ENCODE peak calls at places on chromosomes 6 and 20, in four cellular contexts. K, H, C and G are unnamed samples.
A peak's percentile ranks its signal among the peaks of the same experiment; 100 is the strongest.

GRCh38 chr6:37077459-37078296 is 72.2 kb downstream of the FGD2 start:
- DNase-seq in K (peak; percentile 96), H (peak; percentile 91), C (peak; percentile 34), G (peak; percentile 82)

GRCh38 chr20:922781-923180 is 6.6 kb upstream of the ANGPT4 start:
- DNase-seq in K (no peak), H (no peak), C (no peak), G (peak; percentile 72)

GRCh38 chr6:36038120-36038876 is 10.7 kb downstream of the MAPK14 start:
- DNase-seq in K (no peak), H (no peak), C (no peak), G (peak; percentile 33)

GRCh38 chr6:170036916-170037315 is 254.0 kb downstream of the DLL1 start:
- DNase-seq in K (no peak), H (no peak), C (no peak), G (peak; percentile 7)

GRCh38 chr6:109458774-109459531 is 3.4 kb upstream of the MICAL1 start:
- DNase-seq in K (no peak), H (no peak), C (no peak), G (no peak)

GRCh38 chr6:121443953-121444590 is 8.6 kb downstream of the GJA1 start:
- DNase-seq in K (peak; percentile 49), H (no peak), C (no peak), G (no peak)

GRCh38 chr6:3796396-3796795 is 44.9 kb upstream of the PXDC1 start:
- DNase-seq in K (no peak), H (no peak), C (no peak), G (no peak)

GRCh38 chr6:41732601-41733348 is 2.6 kb downstream of the TFEB start:
- DNase-seq in K (peak; percentile 22), H (peak; percentile 66), C (no peak), G (no peak)

GRCh38 chr6:152557502-152557901 is 79.7 kb downstream of the SYNE1 start:
- DNase-seq in K (no peak), H (no peak), C (no peak), G (no peak)

GRCh38 chr6:69791065-69791471 is 5.7 kb downstream of the LMBRD1 start:
- DNase-seq in K (peak; percentile 47), H (no peak), C (no peak), G (no peak)

GRCh38 chr6:69785697-69786096 is 11.1 kb downstream of the LMBRD1 start:
- DNase-seq in K (no peak), H (no peak), C (no peak), G (no peak)

GRCh38 chr6:69792292-69792691 is 4.5 kb downstream of the LMBRD1 start:
- DNase-seq in K (no peak), H (no peak), C (no peak), G (no peak)

GRCh38 chr6:69789573-69789972 is 7.2 kb downstream of the LMBRD1 start:
- DNase-seq in K (no peak), H (no peak), C (no peak), G (no peak)

GRCh38 chr6:69790629-69791028 is 6.2 kb downstream of the LMBRD1 start:
- DNase-seq in K (no peak), H (no peak), C (no peak), G (no peak)
- H3K4me1 ChIP-seq in K (peaks cover 7% of the 10 kb centered on the region), H (peaks cover 7% of the 10 kb centered on the region), C (peaks cover 60% of the 10 kb centered on the region), G (peaks cover 11% of the 10 kb centered on the region)

GRCh38 chr6:112879920-112880413 is 532.8 kb downstream of the RFPL4B start:
- DNase-seq in K (no peak), H (peak; percentile 57), C (peak; percentile 63), G (no peak)
- H3K4me3 ChIP-seq in K (no peak overlapping the region), H (no peak overlapping the region), C (no peak overlapping the region), G (no peak overlapping the region)

GRCh38 chr6:157206359-157206815 is 116.9 kb downstream of the TMEM242 start:
- DNase-seq in K (no peak), H (no peak), C (no peak), G (no peak)

GRCh38 chr6:157205473-157206358 is 117.6 kb downstream of the TMEM242 start:
- DNase-seq in K (no peak), H (no peak), C (no peak), G (no peak)

GRCh38 chr6:157203312-157203744 is 120.0 kb downstream of the TMEM242 start:
- DNase-seq in K (no peak), H (no peak), C (peak; percentile 65), G (no peak)

GRCh38 chr6:157201083-157201482 is 122.2 kb downstream of the TMEM242 start:
- DNase-seq in K (no peak), H (no peak), C (no peak), G (no peak)

GRCh38 chr6:157203764-157204163 is 119.6 kb downstream of the TMEM242 start:
- DNase-seq in K (no peak), H (no peak), C (no peak), G (no peak)
- H3K4me1 ChIP-seq in K (no peaks in the 10 kb centered on the region), H (no peaks in the 10 kb centered on the region), C (peaks cover 47% of the 10 kb centered on the region), G (peaks cover 8% of the 10 kb centered on the region)

DNA sequence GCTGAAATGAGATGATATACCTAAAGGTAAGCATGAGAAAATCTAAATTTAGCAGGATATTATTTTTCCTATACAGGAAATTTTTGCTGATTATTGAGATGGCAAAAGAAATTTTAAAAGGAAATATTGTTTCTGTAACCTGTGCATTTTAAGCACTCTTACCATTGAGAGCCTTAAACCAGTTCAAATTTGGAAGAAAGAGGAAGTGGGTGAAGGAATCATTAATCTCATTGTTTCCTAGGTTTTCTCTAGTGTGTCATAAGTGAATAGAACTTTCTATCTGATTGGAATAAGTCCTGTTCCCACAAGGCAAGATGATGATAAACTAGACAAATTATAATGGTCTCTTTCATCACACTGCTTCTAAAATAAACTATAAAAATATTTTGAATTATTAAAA is 22.4 kb upstream of the FKBP1C start:
- DNase-seq in K (no peak), H (no peak), C (no peak), G (no peak)
- H3K4me3 ChIP-seq in K (no peak overlapping the region), H (no peak overlapping the region), C (no peak overlapping the region), G (no peak overlapping the region)

DNA sequence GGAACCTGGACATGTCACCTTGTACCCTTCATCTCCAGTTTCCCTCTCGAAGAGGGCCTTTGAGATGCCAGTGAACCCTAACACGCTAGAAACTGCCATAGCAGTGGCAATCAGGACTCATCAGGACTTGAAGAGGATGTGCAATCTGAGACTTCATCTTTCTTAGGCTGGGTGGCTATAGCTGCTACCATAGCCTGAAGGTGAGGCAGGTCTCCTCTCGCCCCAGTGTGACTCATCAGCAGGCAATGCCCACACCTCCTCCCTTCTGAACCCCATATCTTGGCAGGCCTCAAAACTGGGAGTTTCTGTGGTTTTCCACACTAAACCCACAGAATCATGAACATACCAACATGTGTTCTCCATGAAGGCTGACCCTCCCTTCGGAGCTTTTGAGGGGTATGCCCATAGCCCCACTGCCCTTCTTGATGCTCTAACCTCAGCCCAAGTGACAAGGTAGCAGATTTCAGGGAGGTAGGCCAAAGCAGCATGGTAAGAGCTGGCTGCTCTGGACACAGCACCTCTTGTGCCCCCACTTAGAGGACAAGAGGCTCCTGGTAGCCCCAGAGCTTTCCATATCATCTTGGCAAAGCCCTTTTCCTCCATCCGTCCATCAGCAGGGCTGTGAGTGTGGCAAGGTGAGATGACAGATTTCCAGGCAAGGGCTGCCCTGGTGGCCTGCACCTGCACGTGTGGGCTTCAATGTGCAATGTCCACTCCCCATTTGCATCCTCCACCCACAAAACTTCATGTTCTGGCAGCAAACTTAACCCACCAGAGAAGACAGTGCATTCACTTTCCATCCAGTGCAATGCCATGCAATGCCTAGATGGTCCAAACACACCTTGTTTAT is 2.6 kb downstream of the BLCAP start:
- DNase-seq in K (peak; percentile 57), H (no peak), C (no peak), G (no peak)
- H3K4me1 ChIP-seq in K (peaks cover 28% of the 10 kb centered on the region), H (no peaks in the 10 kb centered on the region), C (peaks cover 41% of the 10 kb centered on the region), G (peaks cover 40% of the 10 kb centered on the region)

GRCh38 chr20:7656662-7657061 is 283.6 kb downstream of the HAO1 start:
- DNase-seq in K (no peak), H (no peak), C (no peak), G (no peak)
- H3K4me3 ChIP-seq in K (no peak overlapping the region), H (no peak overlapping the region), C (no peak overlapping the region), G (no peak overlapping the region)

GRCh38 chr6:124536792-124537191 is 425.4 kb upstream of the RNF217 start:
- DNase-seq in K (no peak), H (no peak), C (no peak), G (no peak)

GRCh38 chr6:124535299-124535698 is 426.9 kb upstream of the RNF217 start:
- DNase-seq in K (no peak), H (no peak), C (no peak), G (no peak)

GRCh38 chr6:124536157-124536556 is 426.1 kb upstream of the RNF217 start:
- DNase-seq in K (no peak), H (no peak), C (no peak), G (no peak)

GRCh38 chr6:124535746-124536145 is 426.5 kb upstream of the RNF217 start:
- DNase-seq in K (no peak), H (no peak), C (no peak), G (no peak)

GRCh38 chr6:124530926-124531325 is 431.3 kb upstream of the RNF217 start:
- DNase-seq in K (no peak), H (no peak), C (no peak), G (no peak)
- H3K4me1 ChIP-seq in K (no peaks in the 10 kb centered on the region), H (no peaks in the 10 kb centered on the region), C (no peaks in the 10 kb centered on the region), G (no peaks in the 10 kb centered on the region)